ENCODE peak calls at places on chromosomes 5 and 9, in seven cellular contexts. H is fibroblast of pulmonary artery; W is NB4; C is stimulated activated CD4-positive, alpha-beta T cell treated with anti-CD3 and anti-CD28 coated beads, Interleukin-1b, Interleukin-23, amount 100 ng/mL, for 4 hours; L is SHP77; X is AG10803; Q is NCI-H510A treated with DMSO at 0.1 percent for 48 hours. U is an unnamed sample.

GRCh38 chr5:159324097-159324760 is 6.1 kb downstream of the IL12B start:
- DNase-seq in W (no peak), Q (no peak), C (no peak), L (no peak), H (no peak), X (peak), U (peak)

GRCh38 chr5:154365823-154366222 is 80.0 kb upstream of the SAP30L start:
- DNase-seq in W (no peak), H (peak), L (no peak), X (peak), Q (no peak), C (no peak), U (peak)

GRCh38 chr5:15105799-15106393 is 234.3 kb upstream of the ANKH start:
- DNase-seq in C (no peak), H (peak), W (peak), Q (peak), L (peak), X (peak), U (peak)

GRCh38 chr9:116671605-116672004 is 15.5 kb upstream of the TRIM32 start:
- DNase-seq in X (no peak), L (no peak), H (no peak), Q (no peak), W (no peak), C (no peak), U (no peak)

GRCh38 chr5:143576721-143577484 is 173.4 kb upstream of the NR3C1 start:
- DNase-seq in L (no peak), W (no peak), C (no peak), X (peak), H (peak), Q (no peak), U (peak)

GRCh38 chr9:111052831-111053230 is 14.6 kb upstream of the LPAR1 start:
- DNase-seq in X (peak), C (no peak), H (peak), L (no peak), W (no peak), Q (no peak), U (peak)

GRCh38 chr5:95641803-95642220 is 4.8 kb upstream of the RFESD start:
- DNase-seq in H (peak), Q (no peak), X (peak), C (no peak), W (no peak), L (no peak), U (peak)

GRCh38 chr9:93813687-93814560 is 141.2 kb downstream of the BARX1 start:
- DNase-seq in Q (peak), C (no peak), W (no peak), H (no peak), X (no peak), L (peak), U (no peak)

GRCh38 chr9:126763130-126763764 is 41.6 kb upstream of the ZBTB43 start:
- DNase-seq in C (no peak), X (no peak), L (no peak), Q (no peak), H (no peak), W (peak), U (no peak)

GRCh38 chr5:60541980-60542379 is 158.0 kb downstream of the DEPDC1B start:
- DNase-seq in Q (no peak), X (peak), L (no peak), W (peak), C (no peak), H (peak), U (peak)

GRCh38 chr5:673140-673836 is 19.9 kb downstream of the TPPP start:
- DNase-seq in C (no peak), W (no peak), X (no peak), Q (no peak), L (no peak), H (no peak), U (no peak)